ENCODE peak calls at places on chromosomes 12 and 14, in eight cellular contexts. F is SK-N-SH, C is IMR-90, B is HCT116, S is OCI-LY7, J is K562, R is GM23338, N is fibroblast of lung. E is an unnamed sample.
A peak's percentile ranks its signal among the peaks of the same experiment; 100 is the strongest.

GRCh38 chr12:7837366-7837765 is 35.3 kb downstream of the SLC2A14 start:
- DNase-seq in C (no peak), R (no peak), S (no peak), J (no peak), F (no peak), N (no peak), B (no peak), E (no peak)

GRCh38 chr14:51463461-51463860 is 188.2 kb upstream of the FRMD6 start:
- DNase-seq in C (no peak), B (no peak), R (no peak), F (no peak), J (no peak), S (no peak), N (no peak), E (no peak)

GRCh38 chr14:104342435-104343293 is 204.3 kb downstream of the KIF26A start:
- DNase-seq in J (no peak), R (peak; percentile 57), S (no peak), C (no peak), F (no peak), N (no peak), B (no peak), E (no peak)

GRCh38 chr12:77152623-77153193 is 87.3 kb upstream of the E2F7 start:
- DNase-seq in B (peak; percentile 22), R (peak; percentile 79), C (peak; percentile 56), J (no peak), F (no peak), S (no peak), N (peak; percentile 82), E (peak; percentile 59)

GRCh38 chr12:104604070-104604994 is 147.6 kb downstream of the CHST11 start:
- DNase-seq in N (peak; percentile 91), C (peak; percentile 96), J (peak; percentile 79), S (peak; percentile 88), F (peak; percentile 32), B (peak; percentile 89), R (peak; percentile 16), E (peak; percentile 83)

GRCh38 chr12:68223067-68223747 is 2.4 kb downstream of the IL26 start:
- DNase-seq in B (peak; percentile 76), R (peak; percentile 94), S (peak; percentile 78), F (peak; percentile 61), N (peak; percentile 92), C (peak; percentile 89), J (peak; percentile 86), E (peak; percentile 91)

GRCh38 chr12:56601503-56601902 is 28.6 kb downstream of the BAZ2A start:
- DNase-seq in S (peak; percentile 39), N (no peak), R (peak; percentile 52), C (no peak), J (peak; percentile 41), B (no peak), F (peak; percentile 43), E (no peak)

GRCh38 chr12:24948816-24949722 is at the start of gene BCAT1:
- DNase-seq in R (peak; percentile 89), S (peak; percentile 93), F (peak; percentile 79), B (no peak), N (peak; percentile 86), J (peak; percentile 75), C (peak; percentile 88), E (peak; percentile 79)

GRCh38 chr14:55604900-55605418 is 25.0 kb downstream of the KTN1 start:
- DNase-seq in F (no peak), N (no peak), S (no peak), R (no peak), C (no peak), J (no peak), B (no peak), E (no peak)

GRCh38 chr12:52925717-52926595 is 21.1 kb upstream of the KRT8 start:
- DNase-seq in N (no peak), F (no peak), C (no peak), S (no peak), R (peak; percentile 47), J (no peak), B (no peak), E (peak; percentile 80)

GRCh38 chr14:89549381-89550102 is 132.5 kb upstream of the FOXN3 start:
- DNase-seq in S (no peak), F (no peak), J (no peak), R (peak; percentile 30), C (peak; percentile 49), B (no peak), N (no peak), E (no peak)

GRCh38 chr14:81269100-81269978 is 48.6 kb upstream of the GTF2A1 start:
- DNase-seq in R (peak; percentile 84), N (peak; percentile 78), B (peak; percentile 56), S (peak; percentile 71), F (peak; percentile 74), C (peak; percentile 68), J (peak; percentile 61), E (peak; percentile 76)

GRCh38 chr12:38872181-38872580 is 33.2 kb downstream of the CPNE8 start:
- DNase-seq in J (no peak), B (no peak), N (no peak), C (no peak), F (peak; percentile 6), R (no peak), S (no peak), E (no peak)

GRCh38 chr14:29671034-29671433 is 256.6 kb downstream of the PRKD1 start:
- DNase-seq in C (peak; percentile 26), F (no peak), S (no peak), B (no peak), J (no peak), R (no peak), N (peak; percentile 56), E (no peak)

GRCh38 chr12:13203028-13203922 is 6.7 kb downstream of the EMP1 start:
- DNase-seq in R (peak; percentile 83), F (peak; percentile 25), N (no peak), J (peak; percentile 8), B (no peak), C (no peak), S (no peak), E (no peak)

GRCh38 chr12:98970950-98971349 is 325.9 kb downstream of the APAF1 start:
- DNase-seq in C (no peak), J (no peak), S (no peak), N (no peak), F (no peak), R (no peak), B (no peak), E (no peak)

GRCh38 chr12:98980508-98980907 is 335.4 kb downstream of the APAF1 start:
- DNase-seq in C (no peak), S (no peak), N (no peak), B (no peak), J (no peak), F (no peak), R (no peak), E (no peak)

GRCh38 chr12:98973395-98973794 is 328.3 kb downstream of the APAF1 start:
- DNase-seq in N (peak; percentile 42), B (peak; percentile 37), F (no peak), S (no peak), R (no peak), C (no peak), J (no peak), E (no peak)

GRCh38 chr12:98970210-98970609 is 325.1 kb downstream of the APAF1 start:
- DNase-seq in R (no peak), J (no peak), F (no peak), B (no peak), N (no peak), S (no peak), C (no peak), E (no peak)

DNA sequence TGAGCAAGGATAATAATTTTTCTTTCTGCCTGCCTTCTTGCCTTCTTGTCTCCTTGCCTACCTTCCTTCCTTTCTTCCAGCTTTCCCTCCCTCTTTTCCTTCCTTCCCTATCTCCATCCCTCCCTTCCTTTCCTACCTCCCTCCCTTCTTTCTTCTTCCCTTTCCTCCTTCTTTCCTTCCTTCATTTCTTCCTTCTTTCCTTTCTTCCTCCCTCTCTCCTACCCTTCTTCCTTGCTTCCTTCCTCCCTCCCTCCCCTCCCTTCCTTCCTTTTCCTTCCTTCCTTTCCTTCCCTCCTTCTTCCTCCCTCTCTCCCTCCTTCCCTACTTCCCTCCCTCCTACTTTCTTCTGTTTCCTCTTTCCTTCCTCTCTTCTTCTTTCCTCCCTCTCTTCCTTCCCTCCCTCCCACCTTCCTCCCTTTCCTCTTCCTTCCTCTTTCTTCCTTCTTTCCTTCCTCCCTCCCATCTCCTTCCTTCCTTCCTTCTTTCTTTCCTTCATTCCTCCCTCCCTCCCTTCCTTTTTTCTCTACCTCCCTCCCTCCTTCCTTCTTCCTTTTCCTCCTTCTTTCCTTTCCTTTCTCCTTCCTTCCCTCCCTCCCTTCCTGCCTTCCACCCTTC is 329.8 kb downstream of the APAF1 start:
- DNase-seq in B (no peak), S (no peak), C (no peak), F (no peak), N (no peak), J (no peak), R (no peak), E (no peak)
- H2AFZ ChIP-seq in B (no peak overlapping the region), S (no peak overlapping the region), C (no peak overlapping the region), F (no peak overlapping the region), N (no peak overlapping the region), J (no peak overlapping the region), R (no peak overlapping the region), E (no peak overlapping the region)

GRCh38 chr12:121888478-121889266 is at the start of gene PSMD9:
- DNase-seq in N (peak; percentile 99), R (peak; percentile 98), F (peak; percentile 97), S (peak; percentile 99), C (peak; percentile 97), B (peak; percentile 98), J (peak; percentile 97), E (peak; percentile 99)

GRCh38 chr12:121889267-121889624 is 656 bp downstream of the PSMD9 start:
- DNase-seq in F (no peak), S (no peak), C (no peak), J (no peak), R (no peak), B (no peak), N (no peak), E (no peak)

GRCh38 chr12:121888083-121888477 is 510 bp upstream of the PSMD9 start:
- DNase-seq in B (no peak), N (no peak), J (no peak), F (no peak), S (no peak), C (no peak), R (no peak), E (no peak)

DNA sequence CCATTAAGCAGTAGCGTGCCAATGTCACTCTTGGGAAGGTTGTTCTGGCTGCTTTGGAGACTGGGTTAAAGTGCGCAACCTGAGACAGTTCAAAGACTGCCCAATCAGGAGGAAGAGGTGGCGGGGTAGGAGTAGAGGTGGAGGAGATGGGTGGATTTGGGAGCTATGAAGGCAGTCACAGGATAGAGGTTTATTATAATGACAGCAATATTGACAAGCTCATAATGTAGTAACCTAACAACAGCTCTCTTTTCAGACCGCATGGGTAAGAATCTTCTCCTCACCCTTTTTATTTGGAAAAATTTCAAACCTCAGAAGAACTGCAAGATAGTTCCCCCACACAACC is 5.3 kb upstream of the PSMD9 start:
- DNase-seq in C (no peak), R (peak; percentile 52), N (no peak), S (no peak), B (no peak), J (peak; percentile 34), F (no peak), E (no peak)
- H2AFZ ChIP-seq in C (peak overlapping the region; percentile 70), R (peak overlapping the region; percentile 57), N (no peak overlapping the region), S (no peak overlapping the region), B (peak overlapping the region; percentile 78), J (peak overlapping the region; percentile 77), F (no peak overlapping the region), E (no peak overlapping the region)

GRCh38 chr12:129903092-129903945 is 506 bp downstream of the TMEM132D start:
- DNase-seq in B (no peak), R (peak; percentile 33), S (no peak), F (peak; percentile 21), N (no peak), J (no peak), C (no peak), E (peak; percentile 13)
- H2AFZ ChIP-seq in B (no peak overlapping the region), R (no peak overlapping the region), S (no peak overlapping the region), F (no peak overlapping the region), N (no peak overlapping the region), J (no peak overlapping the region), C (no peak overlapping the region), E (no peak overlapping the region)

GRCh38 chr14:100237735-100238418 is 1.1 kb upstream of the YY1 start:
- DNase-seq in F (peak; percentile 69), B (no peak), R (peak; percentile 83), J (no peak), N (peak; percentile 52), S (peak; percentile 83), C (peak; percentile 35), E (peak; percentile 73)
- H2AFZ ChIP-seq in F (no peak overlapping the region), B (no peak overlapping the region), R (no peak overlapping the region), J (no peak overlapping the region), N (no peak overlapping the region), S (peak overlapping the region; percentile 39), C (peak overlapping the region; percentile 94), E (peak overlapping the region; percentile 49)